ENCODE peak calls at places on chromosome 15, in six cellular contexts. R, D, K, A, G and E are unnamed samples.
A peak's percentile ranks its signal among the peaks of the same experiment; 100 is the strongest.

GRCh38 chr15:48029656-48030055 is 91.1 kb upstream of the SLC24A5 start:
- DNase-seq in D (no peak), A (no peak), R (no peak), G (no peak), K (no peak), E (no peak)

GRCh38 chr15:65099336-65099735 is 15.7 kb downstream of the UBAP1L start:
- DNase-seq in G (peak; percentile 29), D (no peak), R (no peak), A (no peak), K (no peak), E (no peak)

GRCh38 chr15:63407612-63408011 is 26.0 kb upstream of the CA12 start:
- DNase-seq in A (no peak), D (no peak), R (no peak), K (no peak), G (no peak), E (no peak)

GRCh38 chr15:74208901-74209559 is 6.4 kb upstream of the STRA6 start:
- DNase-seq in A (no peak), K (no peak), R (no peak), D (no peak), G (no peak), E (no peak)

GRCh38 chr15:40825661-40826088 is 2.8 kb downstream of the PPP1R14D start:
- DNase-seq in R (no peak), A (no peak), D (no peak), G (no peak), K (peak; percentile 50), E (peak; percentile 11)

GRCh38 chr15:101368086-101368780 is 73.2 kb upstream of the SNRPA1 start:
- DNase-seq in K (no peak), R (no peak), A (no peak), D (no peak), G (no peak), E (no peak)

GRCh38 chr15:66875588-66876422 is 173.8 kb downstream of the SMAD6 start:
- DNase-seq in K (no peak), G (peak; percentile 37), A (no peak), D (no peak), R (no peak), E (no peak)

GRCh38 chr15:32909431-32909830 is 191.6 kb downstream of the GREM1 start:
- DNase-seq in K (no peak), G (no peak), D (no peak), R (no peak), A (no peak), E (peak; percentile 33)